ENCODE peak calls at places on chromosomes 16 and 17, in six cellular contexts. S is left lung; Y is PC-9; D is tibial artery; R is CD8-positive, alpha-beta T cell; W is CD8-positive, alpha-beta memory T cell. V is an unnamed sample.

GRCh38 chr16:47492428-47493357 is 31.6 kb downstream of the PHKB start:
- DNase-seq in R (no peak), W (no peak), S (peak; percentile 78), D (peak; percentile 80), Y (no peak), V (peak; percentile 83)

GRCh38 chr16:11370084-11370931 is 25.0 kb downstream of the RMI2 start:
- DNase-seq in S (no peak), Y (no peak), W (no peak), D (no peak), R (no peak), V (peak; percentile 91)

GRCh38 chr17:17493249-17493985 is 2.8 kb downstream of the RASD1 start:
- DNase-seq in R (no peak), S (peak; percentile 73), Y (no peak), D (no peak), W (no peak), V (peak; percentile 76)

GRCh38 chr16:68848786-68849185 is 5.5 kb downstream of the TANGO6 start:
- DNase-seq in W (no peak), Y (no peak), S (no peak), D (no peak), R (no peak), V (no peak)

GRCh38 chr17:44909681-44910144 is 5.6 kb downstream of the GFAP start:
- DNase-seq in S (no peak), W (no peak), Y (peak; percentile 37), D (no peak), R (no peak), V (peak; percentile 56)

GRCh38 chr17:31216053-31216751 is 80.8 kb downstream of the OMG start:
- DNase-seq in S (no peak), W (peak; percentile 0), D (no peak), R (no peak), Y (peak; percentile 53), V (no peak)

GRCh38 chr17:16516594-16517018 is 24.6 kb upstream of the LRRC75A start:
- DNase-seq in R (no peak), Y (no peak), W (no peak), D (no peak), S (no peak), V (no peak)

GRCh38 chr17:81399481-81400153 is 4.4 kb downstream of the BAHCC1 start:
- DNase-seq in R (no peak), D (no peak), S (peak; percentile 86), Y (no peak), W (no peak), V (no peak)

GRCh38 chr16:52861614-52862022 is 191.1 kb downstream of the CHD9NB start:
- DNase-seq in Y (no peak), S (no peak), D (no peak), W (no peak), R (no peak), V (no peak)

GRCh38 chr17:79966681-79967080 is 69.0 kb downstream of the TBC1D16 start:
- DNase-seq in D (no peak), W (no peak), S (no peak), Y (no peak), R (no peak), V (no peak)

GRCh38 chr16:56672761-56673536 is 3.3 kb downstream of the MT1H start:
- DNase-seq in D (no peak), W (no peak), S (no peak), Y (no peak), R (no peak), V (no peak)

GRCh38 chr17:50853015-50853615 is 13.0 kb downstream of the TOB1 start:
- DNase-seq in W (no peak), Y (no peak), S (no peak), R (no peak), D (no peak), V (no peak)

GRCh38 chr16:70685938-70686375 is at the start of gene MTSS2:
- DNase-seq in Y (peak; percentile 66), S (peak; percentile 90), R (no peak), W (no peak), D (peak; percentile 84), V (peak; percentile 87)

GRCh38 chr17:60971515-60972369 is 294.1 kb downstream of the BCAS3 start:
- DNase-seq in S (no peak), D (no peak), R (no peak), Y (peak; percentile 40), W (peak; percentile 16), V (no peak)

GRCh38 chr17:51853857-51854256 is 304.7 kb downstream of the CA10 start:
- DNase-seq in Y (no peak), W (no peak), S (no peak), R (no peak), D (no peak), V (no peak)

GRCh38 chr17:28997811-28998210 is 8.0 kb downstream of the SEZ6 start:
- DNase-seq in W (no peak), D (no peak), Y (no peak), S (no peak), R (no peak), V (no peak)

GRCh38 chr17:63476494-63476856 is 386 bp upstream of the ACE start:
- DNase-seq in S (no peak), D (no peak), W (no peak), R (no peak), Y (no peak), V (no peak)

GRCh38 chr17:29368161-29368560 is 22.0 kb upstream of the TAOK1 start:
- DNase-seq in W (no peak), D (no peak), R (no peak), Y (no peak), S (no peak), V (no peak)

GRCh38 chr16:21628196-21628726 is 24.1 kb downstream of the IGSF6 start:
- DNase-seq in Y (no peak), W (no peak), S (no peak), R (no peak), D (no peak), V (no peak)

GRCh38 chr17:65020284-65020683 is 36.3 kb downstream of the GNA13 start:
- DNase-seq in W (no peak), R (no peak), S (no peak), D (no peak), Y (peak; percentile 78), V (no peak)

GRCh38 chr16:19095699-19096098 is 18.1 kb upstream of the ITPRIPL2 start:
- DNase-seq in W (no peak), D (no peak), R (no peak), S (no peak), Y (peak; percentile 95), V (no peak)

GRCh38 chr17:80592243-80592642 is 47.6 kb downstream of the RPTOR start:
- DNase-seq in R (no peak), D (no peak), S (no peak), Y (no peak), W (no peak), V (no peak)

GRCh38 chr17:27895940-27896535 is 2.9 kb upstream of the LYRM9 start:
- DNase-seq in D (no peak), W (no peak), S (no peak), Y (no peak), R (no peak), V (no peak)

GRCh38 chr17:78904371-78904770 is 1.4 kb upstream of the CEP295NL start:
- DNase-seq in R (no peak), Y (no peak), D (no peak), S (no peak), W (no peak), V (no peak)
- H3K27ac ChIP-seq in R (no peak overlapping the region), Y (no peak overlapping the region), D (no peak overlapping the region), S (no peak overlapping the region), W (no peak overlapping the region), V (no peak overlapping the region)

GRCh38 chr16:64830653-64831052 is 291.2 kb downstream of the CDH11 start:
- DNase-seq in R (no peak), W (no peak), D (no peak), Y (no peak), S (no peak), V (no peak)
- H3K4me3 ChIP-seq in R (no peak overlapping the region), W (no peak overlapping the region), D (no peak overlapping the region), Y (no peak overlapping the region), S (no peak overlapping the region), V (no peak overlapping the region)

DNA sequence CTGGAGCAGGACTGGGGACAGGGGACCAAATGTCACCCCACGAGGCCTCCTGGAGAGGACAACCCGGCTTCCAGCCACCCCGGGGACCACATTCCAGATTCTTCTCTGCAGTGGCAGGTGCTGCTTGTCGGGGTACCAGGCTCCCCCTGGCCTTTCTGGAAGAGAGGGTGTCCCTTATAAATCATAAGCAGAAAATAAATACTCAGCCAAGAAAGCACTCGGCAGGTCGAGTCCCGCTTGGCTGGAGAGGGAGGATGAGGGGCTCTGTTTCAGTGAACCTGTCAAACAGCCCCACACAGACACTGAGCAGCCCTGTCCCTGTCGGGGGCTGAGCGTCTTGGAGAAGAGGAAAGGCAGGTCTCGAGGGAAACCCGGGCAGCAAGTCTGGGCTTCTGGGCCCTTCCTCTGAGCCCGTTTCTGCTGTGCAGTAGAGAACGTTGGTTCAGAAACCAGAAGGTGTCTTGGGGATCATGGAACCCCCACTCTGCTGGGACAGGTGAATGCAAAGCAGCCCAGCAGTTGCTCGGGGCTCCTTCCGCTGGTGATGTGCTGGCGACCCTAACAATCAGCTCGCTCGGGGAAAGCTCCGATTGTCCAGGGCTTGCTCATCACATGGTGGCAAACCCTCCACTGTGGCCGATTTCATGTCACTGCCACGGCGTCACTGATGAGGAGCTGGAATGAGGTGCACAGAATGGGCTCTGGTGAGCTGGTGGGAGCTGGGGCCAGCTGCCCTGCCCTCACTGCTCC is 36.6 kb downstream of the COX4I1 start:
- DNase-seq in S (no peak), R (no peak), D (no peak), Y (no peak), W (no peak), V (peak; percentile 61)
- H3K27me3 ChIP-seq in S (peaks cover 50% of the 10 kb centered on the region), R (peaks cover 3% of the 10 kb centered on the region), D (peaks cover 70% of the 10 kb centered on the region), Y (peaks cover 96% of the 10 kb centered on the region), W (no peaks in the 10 kb centered on the region), V (peaks cover 35% of the 10 kb centered on the region)

GRCh38 chr16:23843143-23843542 is 7.4 kb downstream of the PRKCB start:
- DNase-seq in D (no peak), S (no peak), R (no peak), Y (no peak), W (no peak), V (no peak)
- H3K27ac ChIP-seq in D (no peak overlapping the region), S (no peak overlapping the region), R (no peak overlapping the region), Y (no peak overlapping the region), W (no peak overlapping the region), V (peak overlapping the region; percentile 47)

DNA sequence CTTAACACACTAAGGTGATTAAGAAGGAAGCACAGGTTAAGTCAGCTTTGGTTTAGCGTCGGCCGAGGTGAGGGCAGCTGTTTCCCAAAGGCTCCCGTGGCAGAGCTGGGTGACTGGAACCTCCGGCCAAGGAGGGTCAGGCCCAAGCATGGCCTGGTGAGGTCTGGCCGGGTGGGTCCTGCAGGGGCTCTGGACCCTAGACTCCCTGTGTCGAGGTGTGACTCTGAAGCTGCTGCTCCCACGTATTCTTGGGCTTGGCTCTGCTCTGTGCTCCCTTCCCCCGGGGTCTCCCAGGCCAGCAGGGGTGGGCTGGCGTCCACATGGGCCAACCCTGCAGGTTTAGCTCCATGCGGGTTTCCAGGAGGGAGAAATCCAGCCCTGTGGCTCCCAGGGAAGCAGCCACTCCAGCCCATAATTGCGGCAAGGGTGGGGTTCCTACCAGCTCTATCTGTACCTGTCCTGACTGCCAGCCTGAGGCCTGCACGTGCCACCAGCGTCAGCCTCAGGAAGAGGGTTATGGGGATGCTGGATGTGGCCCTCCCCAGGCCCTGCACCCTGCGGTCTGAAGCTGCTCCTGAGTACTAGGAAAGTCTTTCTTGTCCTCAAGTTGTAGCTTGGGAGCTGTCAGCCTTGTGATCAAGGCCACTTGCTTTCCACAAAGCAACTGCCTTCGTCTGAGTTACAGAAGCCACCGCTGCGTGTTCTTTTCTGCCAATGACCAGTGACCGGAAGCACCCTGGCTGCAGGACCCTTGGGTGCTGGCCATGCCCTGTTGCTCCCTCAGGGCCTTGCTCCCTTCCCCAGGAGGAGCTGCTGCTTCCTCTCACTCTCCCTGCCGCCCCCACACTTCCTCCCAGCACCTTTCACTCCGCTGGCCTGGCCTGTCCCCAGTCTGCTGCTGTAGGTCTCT is 4.8 kb downstream of the CDK5R1 start:
- DNase-seq in W (no peak), D (no peak), Y (no peak), S (no peak), R (no peak), V (peak; percentile 86)
- H3K4me3 ChIP-seq in W (peak overlapping the region; percentile 26), D (no peak overlapping the region), Y (no peak overlapping the region), S (no peak overlapping the region), R (peak overlapping the region; percentile 5), V (no peak overlapping the region)